ENCODE peak calls at places on chromosomes 3 and 15, in eight cellular contexts. Y, M, O, P, R, D, Z and V are unnamed samples.

GRCh38 chr3:113825090-113825489 is 13.5 kb upstream of the GRAMD1C start:
- DNase-seq in Z (no peak), Y (no peak), R (no peak), M (no peak), D (peak; percentile 29), P (no peak), O (no peak), V (no peak)

GRCh38 chr3:106830334-106830733 is 546.9 kb upstream of the CCDC54 start:
- DNase-seq in D (no peak), Y (no peak), O (no peak), P (no peak), M (no peak), R (no peak), Z (no peak), V (no peak)

GRCh38 chr3:17407576-17407975 is 334.9 kb downstream of the TBC1D5 start:
- DNase-seq in Z (no peak), P (no peak), O (no peak), M (no peak), D (no peak), R (no peak), Y (no peak), V (no peak)

GRCh38 chr3:133926736-133927542 is 31.3 kb upstream of the RAB6B start:
- DNase-seq in Y (peak; percentile 54), D (no peak), O (no peak), Z (no peak), R (peak; percentile 18), P (no peak), M (no peak), V (no peak)

GRCh38 chr3:125123906-125124305 is 68.1 kb upstream of the HEG1 start:
- DNase-seq in O (no peak), D (peak; percentile 59), M (no peak), R (no peak), Z (no peak), Y (no peak), P (no peak), V (no peak)

GRCh38 chr15:26667222-26667988 is 105.5 kb downstream of the GABRB3 start:
- DNase-seq in D (no peak), Z (peak; percentile 24), R (no peak), Y (no peak), P (peak; percentile 60), M (peak; percentile 59), O (no peak), V (no peak)

GRCh38 chr3:185400866-185401265 is 37.9 kb downstream of the MAP3K13 start:
- DNase-seq in Y (no peak), O (no peak), R (no peak), M (no peak), P (no peak), D (no peak), Z (no peak), V (no peak)

GRCh38 chr15:89654847-89655805 is at the start of gene KIF7:
- DNase-seq in R (peak; percentile 70), O (no peak), Z (no peak), Y (peak; percentile 91), M (no peak), D (peak; percentile 16), P (no peak), V (no peak)

GRCh38 chr3:79367066-79367465 is 400.7 kb downstream of the ROBO1 start:
- DNase-seq in Y (no peak), M (no peak), D (peak; percentile 79), R (no peak), O (no peak), P (no peak), Z (no peak), V (no peak)

GRCh38 chr3:137692803-137693431 is 71.2 kb upstream of the SOX14 start:
- DNase-seq in M (peak; percentile 9), O (no peak), Y (peak; percentile 78), R (peak; percentile 45), P (peak; percentile 25), D (no peak), Z (no peak), V (no peak)

GRCh38 chr15:68595260-68595564 is 16.4 kb downstream of the CORO2B start:
- DNase-seq in R (no peak), D (no peak), M (no peak), P (peak; percentile 23), Y (no peak), Z (no peak), O (no peak), V (no peak)

GRCh38 chr3:186870421-186871201 is 28.1 kb downstream of the ADIPOQ start:
- DNase-seq in D (no peak), M (no peak), O (no peak), Z (no peak), P (no peak), Y (no peak), R (no peak), V (no peak)

GRCh38 chr3:186869253-186870235 is 27.0 kb downstream of the ADIPOQ start:
- DNase-seq in P (no peak), O (no peak), Z (no peak), M (no peak), Y (no peak), R (no peak), D (no peak), V (no peak)

GRCh38 chr3:186875708-186876107 is 33.2 kb downstream of the ADIPOQ start:
- DNase-seq in M (no peak), D (no peak), Y (no peak), O (no peak), P (no peak), R (no peak), Z (no peak), V (no peak)

DNA sequence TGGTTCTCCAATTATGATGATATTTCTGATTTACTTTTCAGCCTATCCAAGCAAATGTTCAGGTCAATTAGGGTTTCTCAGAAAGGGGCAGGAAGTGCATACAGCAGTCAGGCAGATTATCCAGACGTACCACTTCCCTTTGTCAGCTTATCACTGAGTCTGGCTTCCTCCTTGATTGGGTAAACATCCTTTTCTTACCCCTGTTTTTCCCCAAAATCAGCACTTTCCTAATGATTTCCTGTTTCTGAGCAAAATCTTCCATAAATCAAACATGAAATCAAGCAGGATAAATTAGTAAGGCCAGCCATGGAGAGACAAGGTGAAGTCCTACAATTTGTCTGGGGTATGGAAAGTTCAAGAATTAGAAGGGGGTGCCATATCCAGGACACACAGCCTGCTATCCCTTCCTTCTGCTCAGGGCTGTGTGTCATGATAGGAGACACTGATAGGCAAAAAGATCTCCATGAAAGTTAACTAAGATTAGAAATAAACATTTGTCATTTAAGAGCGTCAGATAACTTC is 29.0 kb downstream of the ADIPOQ start:
- DNase-seq in P (no peak), D (no peak), Y (no peak), M (no peak), O (no peak), R (no peak), Z (no peak), V (no peak)
- H3K27ac ChIP-seq in P (no peak overlapping the region), D (no peak overlapping the region), Y (no peak overlapping the region), M (no peak overlapping the region), O (no peak overlapping the region), R (no peak overlapping the region), Z (no peak overlapping the region), V (no peak overlapping the region)

DNA sequence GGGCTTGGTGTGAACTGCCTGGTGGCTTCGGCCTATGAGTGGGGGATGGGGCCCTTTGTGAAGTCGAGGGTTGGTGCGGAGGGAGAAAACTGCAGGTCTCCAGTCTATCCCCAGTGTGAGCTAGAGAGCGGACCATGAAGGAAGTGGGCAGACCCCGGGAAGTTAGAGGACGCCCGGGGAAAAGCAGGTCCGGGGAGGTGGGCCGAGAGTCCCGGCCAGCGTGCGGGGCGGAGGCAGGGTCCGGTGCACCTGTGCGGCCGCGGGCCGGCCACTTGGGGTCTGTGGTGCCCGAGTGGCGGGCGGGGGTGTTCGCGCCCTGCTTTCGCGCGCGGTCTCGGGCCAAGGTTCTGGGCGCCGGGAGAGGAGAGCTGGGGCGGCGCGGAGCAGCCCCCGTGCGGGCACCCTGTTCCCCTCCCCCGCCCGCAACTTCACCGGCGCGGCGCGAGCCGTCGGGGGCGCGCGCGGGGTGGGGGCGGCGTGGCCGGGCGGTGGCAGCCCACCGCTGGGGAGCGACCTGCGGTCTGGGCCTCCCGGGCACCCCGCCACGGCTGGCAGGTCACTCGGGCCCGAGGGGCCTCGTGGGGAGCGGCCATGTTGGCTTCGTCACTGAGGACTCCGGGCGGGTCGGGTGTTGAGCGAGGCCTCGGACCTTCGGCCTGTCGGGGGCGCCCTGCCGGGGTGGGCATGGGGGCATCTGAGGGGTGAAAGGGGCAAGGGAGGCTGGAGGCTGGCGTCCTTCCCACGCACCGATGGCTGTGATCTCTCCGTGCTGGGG is 4.8 kb downstream of the UBE2E1 start:
- DNase-seq in R (peak; percentile 49), P (peak; percentile 71), D (no peak), Z (peak; percentile 68), M (peak; percentile 43), O (no peak), Y (peak; percentile 83), V (no peak)
- H3K4me3 ChIP-seq in R (no peak overlapping the region), P (peak overlapping the region; percentile 34), D (peak overlapping the region; percentile 66), Z (peak overlapping the region; percentile 76), M (peak overlapping the region; percentile 8), O (peak overlapping the region; percentile 45), Y (peak overlapping the region; percentile 86), V (peak overlapping the region; percentile 79)

GRCh38 chr3:150254199-150254786 is 153.8 kb upstream of the TSC22D2 start:
- DNase-seq in P (peak; percentile 43), O (no peak), Z (no peak), R (no peak), D (no peak), M (no peak), Y (no peak), V (no peak)

GRCh38 chr3:150251654-150252053 is 156.4 kb upstream of the TSC22D2 start:
- DNase-seq in Z (no peak), O (no peak), R (no peak), M (no peak), D (peak; percentile 41), Y (no peak), P (no peak), V (no peak)

GRCh38 chr3:150255416-150255815 is 152.7 kb upstream of the TSC22D2 start:
- DNase-seq in O (peak; percentile 65), M (peak; percentile 68), D (no peak), R (no peak), Z (peak; percentile 55), P (peak; percentile 86), Y (no peak), V (no peak)

GRCh38 chr3:150252462-150252861 is 155.6 kb upstream of the TSC22D2 start:
- DNase-seq in D (peak; percentile 64), Z (no peak), O (no peak), M (no peak), Y (no peak), R (no peak), P (no peak), V (no peak)

GRCh38 chr3:150253622-150254021 is 154.5 kb upstream of the TSC22D2 start:
- DNase-seq in O (no peak), R (no peak), D (no peak), P (peak; percentile 24), M (no peak), Y (no peak), Z (no peak), V (no peak)
- H3K27ac ChIP-seq in O (peak overlapping the region; percentile 89), R (no peak overlapping the region), D (no peak overlapping the region), P (no peak overlapping the region), M (no peak overlapping the region), Y (no peak overlapping the region), Z (no peak overlapping the region), V (peak overlapping the region; percentile 19)

GRCh38 chr3:123961508-123961856 is 453 bp upstream of the CCDC14 start:
- DNase-seq in R (no peak), Y (no peak), D (no peak), Z (no peak), P (no peak), M (no peak), O (no peak), V (no peak)
- H3K4me3 ChIP-seq in R (peak overlapping the region; percentile 96), Y (peak overlapping the region; percentile 81), D (peak overlapping the region; percentile 68), Z (peak overlapping the region; percentile 72), P (peak overlapping the region; percentile 24), M (peak overlapping the region; percentile 70), O (peak overlapping the region; percentile 83), V (peak overlapping the region; percentile 93)